ENCODE peak calls at places on chromosomes 4 and X, in nine cellular contexts. F is CD8-positive, alpha-beta memory T cell; T is effector memory CD4-positive, alpha-beta T cell; Z is CD4-positive, alpha-beta T cell; B is A673; K is mammary epithelial cell; J is substantia nigra; X is fibroblast of lung; D is heart right ventricle. G is an unnamed sample.

GRCh38 chr4:7313991-7314390 is 120.7 kb downstream of the PSAPL1 start:
- DNase-seq in F (no peak), T (no peak), Z (no peak), B (no peak), K (no peak), J (no peak), X (no peak), D (no peak), G (no peak)

GRCh38 chr4:141131738-141132688 is 1.3 kb downstream of the RNF150 start:
- DNase-seq in F (no peak), T (no peak), Z (no peak), B (peak), K (peak), J (peak), X (peak), D (no peak), G (peak)

GRCh38 chrX:12494400-12495138 is 296.6 kb upstream of the PRPS2 start:
- DNase-seq in F (no peak), T (no peak), Z (no peak), B (no peak), K (no peak), J (no peak), X (no peak), D (peak), G (no peak)

GRCh38 chr4:7886250-7886973 is 53.2 kb downstream of the AFAP1 start:
- DNase-seq in F (no peak), T (no peak), Z (no peak), B (no peak), K (no peak), J (no peak), X (peak), D (no peak), G (no peak)

GRCh38 chr4:117560329-117560728 is 474.0 kb upstream of the NDST3 start:
- DNase-seq in F (no peak), T (no peak), Z (no peak), B (peak), K (peak), J (no peak), X (peak), D (no peak), G (no peak)

GRCh38 chr4:3823496-3824341 is 57.5 kb downstream of the ADRA2C start:
- DNase-seq in F (no peak), T (no peak), Z (no peak), B (no peak), K (peak), J (no peak), X (no peak), D (no peak), G (no peak)

GRCh38 chr4:172035573-172035972 is 222.4 kb downstream of the GALNTL6 start:
- DNase-seq in F (no peak), T (no peak), Z (no peak), B (peak), K (no peak), J (no peak), X (no peak), D (no peak), G (no peak)

GRCh38 chrX:84118315-84118714 is 69.7 kb downstream of the RPS6KA6 start:
- DNase-seq in F (no peak), T (no peak), Z (no peak), B (no peak), K (no peak), J (no peak), X (no peak), D (no peak), G (no peak)

GRCh38 chr4:72430988-72431387 is 138.0 kb downstream of the ADAMTS3 start:
- DNase-seq in F (no peak), T (no peak), Z (no peak), B (no peak), K (no peak), J (no peak), X (no peak), D (no peak), G (no peak)

GRCh38 chrX:7146703-7147430 is 645 bp upstream of the STS start:
- DNase-seq in F (no peak), T (no peak), Z (no peak), B (no peak), K (no peak), J (no peak), X (peak), D (peak), G (peak)

GRCh38 chrX:149010026-149010898 is 494.8 kb downstream of the IDS start:
- DNase-seq in F (no peak), T (no peak), Z (no peak), B (no peak), K (no peak), J (no peak), X (no peak), D (no peak), G (no peak)

GRCh38 chr4:161929966-161930365 is 233.8 kb downstream of the FSTL5 start:
- DNase-seq in F (no peak), T (no peak), Z (no peak), B (no peak), K (peak), J (no peak), X (no peak), D (no peak), G (no peak)

GRCh38 chr4:105179539-105180401 is 33.1 kb downstream of the TET2 start:
- DNase-seq in F (no peak), T (no peak), Z (no peak), B (no peak), K (no peak), J (no peak), X (no peak), D (no peak), G (no peak)

GRCh38 chr4:77209936-77210335 is 52.9 kb downstream of the CCNG2 start:
- DNase-seq in F (no peak), T (no peak), Z (no peak), B (no peak), K (no peak), J (no peak), X (no peak), D (no peak), G (no peak)

GRCh38 chr4:73006286-73006990 is 63.1 kb downstream of the COX18 start:
- DNase-seq in F (no peak), T (no peak), Z (no peak), B (no peak), K (no peak), J (no peak), X (no peak), D (no peak), G (no peak)

GRCh38 chrX:129618997-129619396 is 35.8 kb downstream of the APLN start:
- DNase-seq in F (no peak), T (no peak), Z (no peak), B (no peak), K (no peak), J (no peak), X (no peak), D (peak), G (no peak)

GRCh38 chr4:122612540-122612939 is 8.3 kb downstream of the IL21 start:
- DNase-seq in F (no peak), T (no peak), Z (no peak), B (no peak), K (peak), J (no peak), X (no peak), D (no peak), G (no peak)

GRCh38 chr4:64205376-64205775 is 203.9 kb downstream of the TECRL start:
- DNase-seq in F (no peak), T (no peak), Z (no peak), B (no peak), K (no peak), J (no peak), X (no peak), D (no peak), G (no peak)

GRCh38 chr4:10303291-10303690 is 153.9 kb downstream of the ZNF518B start:
- DNase-seq in F (no peak), T (no peak), Z (no peak), B (no peak), K (no peak), J (no peak), X (no peak), D (no peak), G (no peak)

GRCh38 chr4:185003596-185004351 is 14.5 kb upstream of the HELT start:
- DNase-seq in F (no peak), T (no peak), Z (no peak), B (no peak), K (no peak), J (no peak), X (no peak), D (no peak), G (no peak)

GRCh38 chr4:147327322-147327721 is 153.6 kb upstream of the EDNRA start:
- DNase-seq in F (no peak), T (no peak), Z (no peak), B (no peak), K (no peak), J (no peak), X (no peak), D (peak), G (no peak)

GRCh38 chrX:101386542-101386885 is 523 bp upstream of the BTK start:
- DNase-seq in F (no peak), T (no peak), Z (no peak), B (no peak), K (no peak), J (no peak), X (no peak), D (no peak), G (no peak)
- H3K27ac ChIP-seq in F (peak), T (no peak), Z (no peak), B (no peak), K (no peak), J (no peak), X (no peak), D (no peak), G (no peak)

GRCh38 chr4:44678094-44679023 is at the start of gene GUF1:
- DNase-seq in F (peak), T (peak), Z (peak), B (peak), K (peak), J (peak), X (peak), D (peak), G (peak)

GRCh38 chr4:44684648-44685047 is 6.4 kb downstream of the GUF1 start:
- DNase-seq in F (no peak), T (no peak), Z (no peak), B (no peak), K (no peak), J (no peak), X (no peak), D (no peak), G (no peak)

GRCh38 chr4:44674471-44674870 is 3.7 kb upstream of the GUF1 start:
- DNase-seq in F (no peak), T (no peak), Z (no peak), B (peak), K (no peak), J (no peak), X (peak), D (no peak), G (no peak)

GRCh38 chr4:44679060-44679459 is 840 bp downstream of the GUF1 start:
- DNase-seq in F (no peak), T (no peak), Z (no peak), B (no peak), K (no peak), J (no peak), X (no peak), D (no peak), G (no peak)
- H3K27ac ChIP-seq in F (peak), T (peak), Z (peak), B (peak), K (peak), J (peak), X (peak), D (peak), G (no peak)

DNA sequence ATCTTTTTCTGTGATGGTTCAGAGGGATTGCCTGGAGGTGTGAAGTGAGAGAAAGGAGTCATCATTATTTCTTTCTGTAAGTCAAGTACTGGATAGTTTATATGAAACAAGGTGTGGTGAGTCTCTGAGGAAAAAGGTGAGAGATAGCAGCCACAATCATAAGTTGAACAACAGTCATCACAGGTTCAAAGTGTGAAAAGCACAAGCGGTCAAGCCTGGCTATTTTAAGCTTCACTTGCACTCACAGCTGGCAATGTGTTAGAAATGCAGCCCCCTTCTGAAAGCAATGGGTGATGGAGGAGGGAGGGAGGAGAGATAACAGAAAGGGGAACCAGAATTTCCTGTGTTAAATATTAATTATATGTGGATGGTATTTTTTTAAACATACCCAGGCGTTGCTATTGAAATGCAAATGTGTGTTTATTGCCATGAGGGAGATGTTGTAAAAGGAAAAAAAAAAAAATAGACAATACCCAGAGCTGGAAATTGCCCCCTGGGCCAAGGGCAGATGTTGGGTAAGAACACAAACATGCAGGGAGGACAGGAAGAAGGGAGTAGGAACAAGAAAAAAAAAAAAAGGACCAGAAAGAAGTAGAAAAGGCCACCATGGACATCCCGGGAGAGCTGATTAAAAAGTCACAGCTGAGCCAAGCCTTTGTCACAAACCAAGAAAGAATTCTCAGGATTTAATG is 26.8 kb upstream of the BMP3 start:
- DNase-seq in F (no peak), T (no peak), Z (no peak), B (no peak), K (no peak), J (no peak), X (no peak), D (no peak), G (no peak)
- H3K27ac ChIP-seq in F (no peak), T (no peak), Z (no peak), B (no peak), K (no peak), J (no peak), X (no peak), D (no peak), G (no peak)

GRCh38 chrX:139077303-139078131 is 366.0 kb upstream of the FGF13 start:
- DNase-seq in F (no peak), T (no peak), Z (no peak), B (peak), K (peak), J (no peak), X (peak), D (no peak), G (no peak)
- H3K27ac ChIP-seq in F (no peak), T (no peak), Z (no peak), B (peak), K (peak), J (no peak), X (peak), D (no peak), G (no peak)

GRCh38 chr4:87024181-87024580 is 89.4 kb downstream of the AFF1 start:
- DNase-seq in F (no peak), T (no peak), Z (no peak), B (no peak), K (no peak), J (no peak), X (no peak), D (no peak), G (no peak)
- H3K27ac ChIP-seq in F (no peak), T (no peak), Z (no peak), B (no peak), K (no peak), J (no peak), X (no peak), D (peak), G (no peak)